ENCODE peak calls at places on chromosomes 12 and 14, in seven cellular contexts. G, J, S, Q, C, N and Y are unnamed samples.

GRCh38 chr14:105272623-105273022 is 24.3 kb downstream of the BTBD6 start:
- DNase-seq in G (no peak), J (no peak), S (no peak), Q (no peak), C (no peak), N (no peak), Y (no peak)

GRCh38 chr12:94618995-94619695 is 31.2 kb downstream of the TMCC3 start:
- DNase-seq in G (peak), J (no peak), S (no peak), Q (no peak), C (no peak), N (no peak), Y (no peak)

GRCh38 chr14:59187802-59188460 is 536 bp upstream of the DAAM1 start:
- DNase-seq in G (no peak), J (no peak), S (no peak), Q (peak), C (peak), N (peak), Y (peak)

GRCh38 chr14:38238881-38239280 is 17.0 kb downstream of the CLEC14A start:
- DNase-seq in G (no peak), J (no peak), S (no peak), Q (no peak), C (no peak), N (no peak), Y (no peak)

GRCh38 chr14:87944987-87945604 is 47.9 kb downstream of the GALC start:
- DNase-seq in G (peak), J (no peak), S (no peak), Q (peak), C (no peak), N (no peak), Y (peak)

GRCh38 chr12:556498-556897 is 96.8 kb downstream of the B4GALNT3 start:
- DNase-seq in G (no peak), J (no peak), S (no peak), Q (no peak), C (peak), N (no peak), Y (no peak)

GRCh38 chr12:113253532-113254285 is 32.4 kb downstream of the TPCN1 start:
- DNase-seq in G (no peak), J (no peak), S (no peak), Q (no peak), C (no peak), N (no peak), Y (no peak)

GRCh38 chr12:3542911-3543310 is 51.9 kb downstream of the PRMT8 start:
- DNase-seq in G (peak), J (no peak), S (no peak), Q (no peak), C (no peak), N (no peak), Y (no peak)

GRCh38 chr12:77925536-77926108 is 94.9 kb downstream of the NAV3 start:
- DNase-seq in G (peak), J (peak), S (peak), Q (peak), C (peak), N (peak), Y (peak)

GRCh38 chr14:72809063-72809462 is 84.8 kb downstream of the DPF3 start:
- DNase-seq in G (no peak), J (no peak), S (no peak), Q (no peak), C (no peak), N (no peak), Y (no peak)

GRCh38 chr14:24079521-24080141 is 8.3 kb downstream of the CPNE6 start:
- DNase-seq in G (no peak), J (no peak), S (no peak), Q (peak), C (no peak), N (no peak), Y (no peak)

GRCh38 chr14:105563347-105563737 is 37.0 kb downstream of the TMEM121 start:
- DNase-seq in G (no peak), J (peak), S (no peak), Q (no peak), C (no peak), N (no peak), Y (no peak)

GRCh38 chr12:105922670-105923102 is 216.1 kb downstream of the NUAK1 start:
- DNase-seq in G (peak), J (no peak), S (no peak), Q (no peak), C (no peak), N (no peak), Y (no peak)

GRCh38 chr12:69284131-69284530 is 44.8 kb downstream of the CPSF6 start:
- DNase-seq in G (peak), J (peak), S (no peak), Q (peak), C (peak), N (peak), Y (peak)

GRCh38 chr14:68661226-68662225 is 131.3 kb downstream of the ZFP36L1 start:
- DNase-seq in G (no peak), J (no peak), S (no peak), Q (no peak), C (no peak), N (no peak), Y (no peak)

GRCh38 chr14:73633517-73634332 is 11.1 kb upstream of the DNAL1 start:
- DNase-seq in G (peak), J (peak), S (peak), Q (peak), C (peak), N (peak), Y (peak)

GRCh38 chr12:132605055-132605441 is 5.3 kb downstream of the LRCOL1 start:
- DNase-seq in G (no peak), J (no peak), S (no peak), Q (no peak), C (no peak), N (no peak), Y (no peak)

GRCh38 chr12:51270847-51271518 is 768 bp upstream of the SMAGP start:
- DNase-seq in G (peak), J (no peak), S (no peak), Q (peak), C (no peak), N (no peak), Y (no peak)

GRCh38 chr12:106428379-106428778 is 70.8 kb downstream of the POLR3B start:
- DNase-seq in G (peak), J (no peak), S (no peak), Q (no peak), C (no peak), N (no peak), Y (no peak)

GRCh38 chr12:2666411-2666810 is 128.4 kb upstream of the FKBP4 start:
- DNase-seq in G (peak), J (peak), S (no peak), Q (no peak), C (no peak), N (no peak), Y (no peak)

DNA sequence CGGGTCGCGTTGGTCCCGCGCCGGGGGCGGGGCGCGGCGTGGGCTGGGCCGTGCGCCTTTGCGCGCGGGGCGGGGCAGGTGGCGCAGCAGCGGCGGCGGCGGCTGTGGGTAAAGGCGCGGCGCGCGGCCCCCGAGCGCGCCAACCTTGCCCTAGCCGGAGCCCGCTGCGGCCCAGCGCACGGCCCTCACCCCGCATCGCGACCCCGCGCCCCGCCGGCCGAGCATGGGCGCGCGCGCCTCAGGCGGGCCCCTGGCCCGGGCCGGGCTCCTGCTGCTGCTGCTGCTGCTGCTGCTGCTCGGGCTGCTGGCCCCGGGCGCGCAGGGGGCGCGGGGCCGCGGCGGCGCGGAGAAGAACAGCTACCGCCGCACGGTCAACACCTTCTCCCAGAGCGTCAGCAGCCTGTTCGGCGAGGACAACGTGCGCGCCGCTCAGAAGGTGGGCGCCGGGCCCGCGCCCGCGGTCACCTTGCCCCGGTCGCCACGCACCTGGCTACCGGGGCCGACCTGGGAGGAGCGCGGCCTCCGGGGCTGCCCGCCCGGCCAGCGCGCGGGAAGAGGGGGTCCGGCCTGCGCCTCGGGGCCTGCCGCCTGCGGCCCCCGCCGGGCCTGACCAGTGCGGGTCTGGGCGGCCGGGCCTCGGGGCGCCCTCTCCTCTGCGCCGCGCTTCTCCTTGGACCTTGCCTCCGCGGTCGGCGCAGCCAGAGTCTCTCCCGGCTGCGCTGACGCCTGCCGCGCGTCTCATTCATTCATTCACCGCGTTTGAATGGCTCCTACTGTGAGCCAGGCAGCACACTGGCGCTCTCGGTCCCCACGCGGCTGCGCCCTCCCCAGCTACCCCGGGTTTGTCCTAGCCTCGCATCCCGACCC is at the start of gene BRI3BP:
- DNase-seq in G (peak), J (no peak), S (no peak), Q (peak), C (peak), N (peak), Y (peak)
- TF ChIP-seq POLR2A in G (no peak), J (no peak), S (peak), Q (peak), C (no peak), N (no peak), Y (no peak)

GRCh38 chr14:91606851-91607250 is 96.7 kb upstream of the PPP4R3A start:
- DNase-seq in G (no peak), J (no peak), S (no peak), Q (peak), C (no peak), N (no peak), Y (no peak)
- TF ChIP-seq POLR2A in G (no peak), J (no peak), S (no peak), Q (no peak), C (no peak), N (no peak), Y (no peak)

GRCh38 chr12:91538418-91538817 is 355.8 kb upstream of the DCN start:
- DNase-seq in G (no peak), J (no peak), S (no peak), Q (no peak), C (no peak), N (no peak), Y (no peak)
- TF ChIP-seq POLR2A in G (no peak), J (no peak), S (no peak), Q (no peak), C (no peak), N (no peak), Y (no peak)

GRCh38 chr12:48105867-48106563 is at the start of gene SENP1:
- DNase-seq in G (peak), J (peak), S (peak), Q (peak), C (peak), N (peak), Y (peak)
- TF ChIP-seq POLR2A in G (peak), J (no peak), S (peak), Q (peak), C (no peak), N (peak), Y (no peak)

GRCh38 chr14:21240417-21240816 is 28.8 kb downstream of the HNRNPC start:
- DNase-seq in G (no peak), J (no peak), S (no peak), Q (no peak), C (no peak), N (no peak), Y (no peak)
- TF ChIP-seq POLR2A in G (no peak), J (no peak), S (no peak), Q (no peak), C (no peak), N (no peak), Y (no peak)

DNA sequence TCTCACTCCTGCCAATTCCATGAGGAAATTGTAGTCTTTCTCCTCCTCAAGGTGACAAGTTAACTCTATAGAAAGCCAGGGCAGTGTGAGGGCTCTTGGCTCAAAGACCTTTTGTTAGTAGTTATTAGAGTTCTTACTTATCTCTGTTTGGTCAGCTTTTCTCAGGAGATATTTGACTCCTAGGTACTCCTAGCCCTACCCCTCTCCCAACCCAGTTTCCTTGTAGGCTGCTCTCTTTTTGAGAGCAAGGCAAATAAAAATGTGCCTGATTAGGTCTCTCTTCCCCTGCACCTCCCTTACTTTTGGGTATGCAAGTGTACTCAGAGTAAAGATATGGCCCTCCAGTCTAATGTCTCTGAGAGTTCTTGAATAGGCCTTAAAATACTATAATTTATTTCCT is 23.8 kb downstream of the BTG1 start:
- DNase-seq in G (no peak), J (no peak), S (no peak), Q (no peak), C (no peak), N (no peak), Y (no peak)
- TF ChIP-seq POLR2A in G (no peak), J (no peak), S (no peak), Q (no peak), C (no peak), N (no peak), Y (no peak)

GRCh38 chr12:120686690-120687569 is at the start of gene MLEC:
- DNase-seq in G (peak), J (peak), S (peak), Q (peak), C (peak), N (peak), Y (peak)
- TF ChIP-seq POLR2A in G (peak), J (peak), S (peak), Q (peak), C (no peak), N (peak), Y (peak)

GRCh38 chr12:53667080-53667479 is 8.8 kb downstream of the ATP5MC2 start:
- DNase-seq in G (no peak), J (no peak), S (no peak), Q (no peak), C (no peak), N (no peak), Y (no peak)

GRCh38 chr12:53670966-53671365 is 4.9 kb downstream of the ATP5MC2 start:
- DNase-seq in G (no peak), J (no peak), S (no peak), Q (no peak), C (no peak), N (no peak), Y (no peak)

GRCh38 chr12:53675701-53676607 is at the start of gene ATP5MC2:
- DNase-seq in G (peak), J (peak), S (peak), Q (peak), C (peak), N (peak), Y (peak)

GRCh38 chr12:53674977-53675700 is 744 bp downstream of the ATP5MC2 start:
- DNase-seq in G (no peak), J (no peak), S (no peak), Q (no peak), C (no peak), N (no peak), Y (no peak)

GRCh38 chr12:53670308-53670707 is 5.6 kb downstream of the ATP5MC2 start:
- DNase-seq in G (no peak), J (no peak), S (no peak), Q (no peak), C (no peak), N (no peak), Y (no peak)
- TF ChIP-seq POLR2A in G (no peak), J (no peak), S (no peak), Q (no peak), C (no peak), N (no peak), Y (no peak)